ENCODE peak calls at places on chromosomes 11 and 22, in six cellular contexts. I is cardiac muscle cell; T is adrenal gland; W is WERI-Rb-1; L is CD8-positive, alpha-beta T cell; J is hepatocyte. Z is an unnamed sample.

GRCh38 chr22:28822930-28823481 is 22.6 kb upstream of the XBP1 start:
- DNase-seq in T (no peak), J (peak; percentile 48), L (no peak), I (no peak), W (peak; percentile 72), Z (no peak)

GRCh38 chr22:45210577-45211431 is 29.9 kb downstream of the KIAA0930 start:
- DNase-seq in I (no peak), W (no peak), J (no peak), T (no peak), L (no peak), Z (no peak)

GRCh38 chr11:15192007-15192556 is 77.4 kb downstream of the INSC start:
- DNase-seq in J (no peak), W (no peak), I (no peak), L (no peak), T (no peak), Z (no peak)

GRCh38 chr11:43376065-43376464 is 17.3 kb downstream of the TTC17 start:
- DNase-seq in L (no peak), T (no peak), W (no peak), I (no peak), J (no peak), Z (no peak)

GRCh38 chr22:48605856-48606255 is 1221.8 kb downstream of the BRD1 start:
- DNase-seq in W (no peak), T (peak; percentile 58), I (no peak), L (no peak), J (peak; percentile 82), Z (no peak)

GRCh38 chr22:48719978-48720661 is 1107.6 kb downstream of the BRD1 start:
- DNase-seq in L (no peak), J (no peak), W (peak; percentile 65), T (no peak), I (no peak), Z (peak; percentile 91)

GRCh38 chr11:109940816-109941215 is 152.4 kb upstream of the ZC3H12C start:
- DNase-seq in L (no peak), I (peak; percentile 68), W (no peak), J (peak; percentile 10), T (no peak), Z (no peak)

GRCh38 chr22:23822101-23822671 is 16.6 kb downstream of the DERL3 start:
- DNase-seq in J (no peak), W (no peak), L (no peak), I (no peak), T (no peak), Z (no peak)

GRCh38 chr22:28222571-28222970 is 303.5 kb upstream of the PITPNB start:
- DNase-seq in L (no peak), T (no peak), J (no peak), I (no peak), W (no peak), Z (no peak)

GRCh38 chr22:20191000-20191515 is 40.2 kb upstream of the CCDC188 start:
- DNase-seq in W (no peak), T (no peak), J (no peak), I (no peak), L (no peak), Z (no peak)

GRCh38 chr11:11409916-11410315 is 56.9 kb upstream of the CSNK2A3 start:
- DNase-seq in W (peak; percentile 42), J (no peak), T (no peak), L (no peak), I (no peak), Z (no peak)

GRCh38 chr22:44732017-44732561 is 20.3 kb upstream of the ARHGAP8 start:
- DNase-seq in L (no peak), W (no peak), T (no peak), J (no peak), I (no peak), Z (peak; percentile 68)

GRCh38 chr22:48288541-48288940 is 1526.1 kb downstream of the TBC1D22A start:
- DNase-seq in W (no peak), I (no peak), T (no peak), J (no peak), L (no peak), Z (no peak)

GRCh38 chr11:92461478-92461877 is 236.9 kb downstream of the FAT3 start:
- DNase-seq in I (no peak), W (no peak), L (no peak), T (no peak), J (no peak), Z (no peak)

GRCh38 chr22:36184433-36185035 is 17.1 kb downstream of the APOL4 start:
- DNase-seq in L (no peak), J (no peak), I (peak; percentile 63), T (no peak), W (no peak), Z (no peak)

GRCh38 chr11:108947654-108948570 is 283.0 kb downstream of the DDX10 start:
- DNase-seq in L (no peak), I (peak; percentile 53), W (no peak), T (no peak), J (no peak), Z (no peak)

GRCh38 chr11:114061053-114062049 is 1.8 kb downstream of the ZBTB16 start:
- DNase-seq in J (peak; percentile 58), I (peak; percentile 59), W (no peak), L (no peak), T (peak; percentile 61), Z (peak; percentile 73)

GRCh38 chr11:96211433-96211832 is 131.6 kb downstream of the MAML2 start:
- DNase-seq in I (no peak), L (no peak), T (no peak), W (no peak), J (no peak), Z (no peak)

GRCh38 chr11:82756765-82757650 is 23.3 kb upstream of the FAM181B start:
- DNase-seq in L (no peak), T (no peak), J (no peak), W (peak; percentile 12), I (no peak), Z (no peak)

GRCh38 chr11:12175694-12176241 is 65.4 kb downstream of the MICAL2 start:
- DNase-seq in J (peak; percentile 38), L (no peak), T (no peak), W (no peak), I (peak; percentile 80), Z (no peak)

GRCh38 chr11:77113382-77114088 is 10.9 kb downstream of the OMP start:
- DNase-seq in T (no peak), L (no peak), I (peak; percentile 60), J (peak; percentile 67), W (peak; percentile 49), Z (peak; percentile 90)

GRCh38 chr11:27545946-27546345 is 39.4 kb upstream of the LIN7C start:
- DNase-seq in J (no peak), I (no peak), W (peak; percentile 27), L (no peak), T (no peak), Z (no peak)

GRCh38 chr22:37198290-37199102 is 10.4 kb upstream of the C1QTNF6 start:
- DNase-seq in W (peak; percentile 81), T (peak; percentile 92), L (peak; percentile 91), I (peak; percentile 79), J (peak; percentile 91), Z (peak; percentile 97)
- H3K4me3 ChIP-seq in W (peak overlapping the region; percentile 90), T (peak overlapping the region; percentile 2), L (peak overlapping the region; percentile 57), I (peak overlapping the region; percentile 44), J (peak overlapping the region; percentile 59), Z (peak overlapping the region; percentile 90)

GRCh38 chr22:22358136-22358535 is 113.5 kb downstream of the VPREB1 start:
- DNase-seq in L (no peak), I (no peak), T (no peak), J (no peak), W (no peak), Z (no peak)

GRCh38 chr22:22360014-22360413 is 115.4 kb downstream of the VPREB1 start:
- DNase-seq in W (no peak), L (no peak), T (no peak), I (no peak), J (no peak), Z (no peak)

GRCh38 chr22:22357024-22357868 is 112.7 kb downstream of the VPREB1 start:
- DNase-seq in L (peak; percentile 54), I (peak; percentile 70), T (peak; percentile 84), J (peak; percentile 91), W (peak; percentile 96), Z (peak; percentile 91)

GRCh38 chr22:22359465-22359864 is 114.9 kb downstream of the VPREB1 start:
- DNase-seq in T (no peak), I (no peak), W (no peak), J (no peak), L (no peak), Z (no peak)

DNA sequence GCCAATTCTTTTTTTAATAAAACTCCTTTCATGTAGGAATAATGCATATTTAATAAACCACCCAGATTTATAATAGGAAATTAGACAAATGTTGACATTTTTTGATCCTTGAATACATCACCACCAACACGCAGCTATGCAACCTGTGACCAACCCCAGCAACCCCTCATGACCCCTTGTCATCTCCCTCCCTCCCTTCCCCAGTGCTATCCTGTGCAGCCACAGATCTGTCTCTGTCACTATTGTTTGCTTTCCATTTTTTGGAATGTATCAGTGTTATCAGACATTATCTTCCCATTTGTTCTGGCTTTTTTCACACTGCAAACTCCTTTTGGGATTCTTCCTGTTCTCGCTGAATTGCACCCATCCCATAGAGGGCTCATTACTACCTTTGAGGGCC is 114.1 kb downstream of the VPREB1 start:
- DNase-seq in T (no peak), L (no peak), I (no peak), W (no peak), J (no peak), Z (no peak)
- H3K27me3 ChIP-seq in T (no peaks in the 10 kb centered on the region), L (no peaks in the 10 kb centered on the region), I (no peaks in the 10 kb centered on the region), W (no peaks in the 10 kb centered on the region), J (peaks cover 25% of the 10 kb centered on the region), Z (peaks cover 83% of the 10 kb centered on the region)

DNA sequence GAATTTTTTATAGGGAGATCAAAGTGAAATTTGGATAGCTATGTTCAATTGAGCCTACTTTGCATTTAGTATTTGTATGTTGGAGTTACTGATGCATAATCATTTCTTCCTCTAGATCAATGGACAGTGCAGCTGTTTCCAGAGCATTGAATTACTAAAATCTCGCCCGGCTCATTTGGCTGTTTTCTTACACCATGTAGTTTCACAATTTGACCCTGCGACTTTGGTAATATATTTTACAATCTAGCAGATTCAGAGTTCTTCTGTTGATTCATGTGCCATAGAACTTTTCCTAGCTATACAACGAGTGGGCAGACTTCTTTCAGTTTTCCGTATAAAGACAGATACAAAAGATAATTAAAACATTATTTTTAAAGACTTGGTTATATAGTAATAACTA is 70.0 kb upstream of the GRIK4 start:
- DNase-seq in T (no peak), J (no peak), L (no peak), W (no peak), I (no peak), Z (no peak)
- H3K4me3 ChIP-seq in T (no peak overlapping the region), J (no peak overlapping the region), L (no peak overlapping the region), W (no peak overlapping the region), I (no peak overlapping the region), Z (no peak overlapping the region)

DNA sequence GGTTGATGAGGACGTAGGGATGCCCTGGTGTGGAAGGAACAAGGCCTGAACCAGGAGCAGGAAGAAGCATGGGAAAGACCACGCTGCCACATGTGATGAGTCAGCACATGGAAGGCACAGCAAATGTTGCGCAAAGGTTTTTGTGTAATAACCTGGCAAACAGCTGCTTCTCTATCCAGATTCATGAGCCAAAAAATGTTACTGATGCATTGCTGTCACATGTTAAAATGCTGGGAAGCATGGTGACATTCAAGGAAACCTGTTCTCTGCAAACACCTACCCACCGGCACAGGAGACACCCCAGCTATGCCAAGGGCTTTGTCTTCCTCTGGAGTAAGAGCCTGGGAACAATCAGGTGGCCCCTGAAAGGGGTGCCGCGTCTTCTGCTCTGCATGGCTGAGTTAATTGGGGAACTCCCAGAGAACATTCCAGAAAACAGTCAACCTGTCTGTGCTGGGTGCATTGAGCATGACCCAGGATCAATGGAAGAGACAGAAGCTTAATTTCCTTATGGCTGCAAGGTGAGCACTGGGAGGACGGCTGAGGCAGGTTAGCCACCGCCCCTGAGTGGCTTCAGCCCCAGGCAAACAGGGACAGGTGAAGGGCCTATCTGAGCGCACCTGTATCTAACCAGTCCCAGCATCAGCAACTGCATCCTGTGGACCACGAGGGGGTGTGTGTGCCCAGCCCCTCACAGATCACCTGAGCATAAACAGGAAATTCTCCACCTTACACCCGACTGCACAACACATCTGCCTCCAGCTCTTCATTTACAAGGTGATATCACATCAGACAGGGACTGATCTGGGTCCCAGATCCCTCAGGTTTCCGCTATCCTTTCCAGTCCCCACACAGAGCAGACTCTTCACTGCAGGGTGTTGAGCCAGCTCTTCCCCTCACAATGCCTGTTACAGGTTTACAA is 108.4 kb downstream of the GGTLC2 start:
- DNase-seq in T (no peak), L (no peak), I (peak; percentile 88), W (no peak), J (peak; percentile 50), Z (no peak)
- H3K27me3 ChIP-seq in T (no peaks in the 10 kb centered on the region), L (no peaks in the 10 kb centered on the region), I (no peaks in the 10 kb centered on the region), W (no peaks in the 10 kb centered on the region), J (no peaks in the 10 kb centered on the region), Z (peaks cover 17% of the 10 kb centered on the region)

Z was measured in H7.